ENCODE peak calls at places on chromosomes 13 and 19, in ten cellular contexts. G is heart left ventricle, Y is small intestine, Q is lung, I is tibial artery, T is pancreas, R is brain microvascular endothelial cell, O is upper lobe of left lung, E is psoas muscle, D is left lung. H is an unnamed sample.

GRCh38 chr13:25939961-25940687 is 111.7 kb downstream of the SHISA2 start:
- DNase-seq in Q (no peak), I (no peak), D (no peak), O (no peak), E (no peak), G (no peak), Y (no peak), R (no peak), T (no peak), H (no peak)

GRCh38 chr19:55460670-55461258 is 678 bp downstream of the ISOC2 start:
- DNase-seq in G (peak), Y (peak), I (peak), E (peak), T (peak), O (peak), Q (peak), D (no peak), R (peak), H (no peak)

GRCh38 chr19:47848871-47849473 is 10.1 kb upstream of the TPRX2 start:
- DNase-seq in E (no peak), Q (no peak), Y (no peak), R (peak), O (no peak), T (no peak), I (no peak), G (no peak), D (no peak), H (no peak)

GRCh38 chr13:24222756-24223155 is 62.2 kb downstream of the SPATA13 start:
- DNase-seq in D (peak), G (no peak), Y (no peak), O (peak), E (no peak), I (no peak), Q (no peak), R (no peak), T (peak), H (no peak)

GRCh38 chr13:47117268-47117667 is 220.4 kb upstream of the HTR2A start:
- DNase-seq in D (no peak), T (no peak), Y (no peak), I (no peak), R (peak), O (no peak), Q (no peak), E (no peak), G (no peak), H (no peak)

GRCh38 chr13:30141773-30142501 is 165.4 kb downstream of the KATNAL1 start:
- DNase-seq in G (no peak), D (no peak), Q (no peak), E (no peak), R (no peak), T (no peak), O (no peak), I (no peak), Y (no peak), H (no peak)

GRCh38 chr13:77207943-77208342 is 119.0 kb downstream of the MYCBP2 start:
- DNase-seq in O (no peak), R (peak), G (no peak), Q (no peak), T (no peak), Y (no peak), D (no peak), E (no peak), I (no peak), H (no peak)

GRCh38 chr13:36251012-36251411 is 36.7 kb upstream of the SOHLH2 start:
- DNase-seq in D (no peak), Y (no peak), G (no peak), E (no peak), T (no peak), Q (no peak), R (no peak), O (no peak), I (no peak), H (no peak)

GRCh38 chr13:95627590-95627989 is 16.9 kb downstream of the DZIP1 start:
- DNase-seq in E (no peak), I (no peak), R (no peak), D (no peak), Y (no peak), T (no peak), O (no peak), G (no peak), Q (no peak), H (no peak)

GRCh38 chr13:32676242-32676641 is 90.0 kb downstream of the PDS5B start:
- DNase-seq in D (no peak), R (peak), G (no peak), Q (no peak), T (no peak), Y (no peak), E (no peak), I (no peak), O (no peak), H (no peak)

GRCh38 chr19:12788682-12789097 is 2.6 kb upstream of the JUNB start:
- DNase-seq in O (peak), G (peak), D (peak), I (peak), E (peak), Y (peak), Q (peak), T (peak), R (peak), H (no peak)

GRCh38 chr13:37656247-37656940 is 57.8 kb upstream of the POSTN start:
- DNase-seq in O (no peak), D (no peak), R (peak), G (no peak), E (no peak), Q (no peak), T (no peak), I (no peak), Y (no peak), H (no peak)

GRCh38 chr19:42204684-42205083 is 12.8 kb downstream of the DEDD2 start:
- DNase-seq in E (no peak), Q (no peak), O (no peak), T (no peak), D (no peak), Y (no peak), R (no peak), G (no peak), I (no peak), H (no peak)

GRCh38 chr19:33806434-33806881 is 9.8 kb downstream of the KCTD15 start:
- DNase-seq in G (no peak), T (no peak), Y (peak), Q (no peak), R (no peak), I (no peak), D (no peak), E (no peak), O (no peak), H (no peak)

GRCh38 chr13:86464193-86464592 is 665.0 kb upstream of the SLITRK6 start:
- DNase-seq in E (no peak), O (no peak), D (no peak), R (no peak), T (no peak), I (no peak), Y (no peak), Q (no peak), G (no peak), H (no peak)

GRCh38 chr19:46972301-46972700 is 47.3 kb upstream of the NPAS1 start:
- DNase-seq in I (no peak), T (no peak), R (no peak), O (no peak), D (no peak), E (peak), Y (no peak), G (no peak), Q (no peak), H (no peak)

GRCh38 chr19:39736088-39736487 is 1.7 kb downstream of the CLC start:
- DNase-seq in D (no peak), G (no peak), T (no peak), E (no peak), Q (no peak), Y (no peak), O (no peak), I (no peak), R (no peak), H (no peak)

GRCh38 chr13:85825454-85825853 is 26.2 kb upstream of the SLITRK6 start:
- DNase-seq in Q (no peak), D (no peak), Y (no peak), E (no peak), O (no peak), G (no peak), R (peak), T (no peak), I (no peak), H (no peak)

GRCh38 chr19:19434483-19435045 is 29.1 kb downstream of the GATAD2A start:
- DNase-seq in Y (no peak), E (peak), I (peak), R (no peak), O (no peak), Q (no peak), T (peak), G (peak), D (no peak), H (no peak)

GRCh38 chr19:10889880-10890279 is 18.5 kb downstream of the CARM1 start:
- DNase-seq in Y (no peak), E (no peak), I (no peak), O (no peak), D (no peak), T (no peak), Q (no peak), R (no peak), G (no peak), H (no peak)

GRCh38 chr19:38529610-38530009 is 88.1 kb downstream of the MAP4K1 start:
- DNase-seq in E (no peak), Y (no peak), I (no peak), T (no peak), O (no peak), G (no peak), D (no peak), R (no peak), Q (no peak), H (no peak)

GRCh38 chr13:94710081-94710809 is 2.1 kb downstream of the SOX21 start:
- DNase-seq in I (no peak), E (no peak), G (no peak), Y (no peak), O (no peak), T (no peak), D (no peak), R (no peak), Q (no peak), H (no peak)

GRCh38 chr19:14416743-14417214 is 2.4 kb downstream of the DDX39A start:
- DNase-seq in T (no peak), I (no peak), E (no peak), D (no peak), Q (no peak), O (no peak), Y (peak), R (no peak), G (no peak), H (no peak)
- H3K27ac ChIP-seq in T (no peak), I (no peak), E (no peak), D (no peak), Q (no peak), O (peak), Y (no peak), R (no peak), G (peak), H (no peak)

DNA sequence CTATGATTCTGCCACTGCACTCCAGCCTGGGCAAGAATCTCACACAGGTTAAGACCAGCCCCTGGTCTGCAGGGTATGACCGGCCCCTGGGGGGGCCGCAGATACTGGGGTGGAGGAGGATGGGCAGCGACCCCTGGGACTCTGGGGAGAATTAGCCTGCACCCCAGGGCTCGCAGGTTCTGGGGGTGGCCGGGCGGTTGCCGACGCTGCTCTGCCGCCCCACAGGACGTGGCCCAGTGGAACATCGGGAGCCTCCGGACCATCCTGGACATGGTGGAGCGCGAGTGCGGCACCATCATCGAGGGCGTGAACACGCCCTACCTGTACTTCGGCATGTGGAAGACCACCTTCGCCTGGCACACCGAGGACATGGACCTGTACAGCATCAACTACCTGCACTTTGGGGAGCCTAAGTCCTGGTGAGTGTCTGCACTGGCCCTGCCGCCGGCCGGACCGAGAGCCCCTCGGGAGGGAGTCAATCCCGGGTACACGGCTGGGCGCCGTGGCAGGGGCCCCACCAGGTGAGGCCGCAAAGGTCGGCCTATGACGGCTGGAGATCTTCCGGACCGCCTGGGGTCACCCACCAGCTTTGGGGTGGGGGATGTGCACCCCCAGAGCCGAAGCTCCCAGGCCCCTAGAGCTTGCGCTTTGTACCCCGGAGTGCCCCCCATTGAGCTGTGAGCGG is 78.5 kb downstream of the KDM4B start:
- DNase-seq in O (peak), R (no peak), G (no peak), D (no peak), T (no peak), Q (no peak), I (no peak), Y (no peak), E (no peak), H (no peak)
- H3K27ac ChIP-seq in O (peak), R (no peak), G (no peak), D (no peak), T (peak), Q (no peak), I (peak), Y (no peak), E (peak), H (no peak)

GRCh38 chr19:50899549-50899948 is 11.6 kb downstream of the KLK4 start:
- DNase-seq in O (no peak), D (no peak), T (no peak), G (no peak), Q (no peak), Y (no peak), E (no peak), R (no peak), I (no peak), H (no peak)
- H3K27ac ChIP-seq in O (no peak), D (no peak), T (no peak), G (no peak), Q (no peak), Y (no peak), E (no peak), R (no peak), I (no peak), H (no peak)

DNA sequence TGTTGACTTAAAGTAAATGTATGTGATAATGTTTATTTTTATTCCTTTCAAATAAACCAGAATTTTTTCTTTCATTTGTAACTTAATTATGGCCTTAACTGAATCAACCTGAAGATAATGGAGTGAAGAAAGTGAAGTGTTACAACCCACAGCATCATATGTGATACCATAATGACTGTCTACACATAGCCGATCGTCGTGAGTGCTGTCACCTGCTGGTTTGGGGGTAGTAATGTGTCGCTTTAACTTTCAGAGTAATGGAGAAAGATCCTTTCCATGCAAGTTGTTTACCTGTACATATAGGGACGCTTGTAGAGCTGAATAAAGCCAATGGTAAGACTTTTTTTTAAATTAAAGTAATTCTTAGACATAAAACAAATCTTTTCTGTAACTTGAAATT is 9.9 kb downstream of the CDC16 start:
- DNase-seq in Q (no peak), R (no peak), T (peak), G (no peak), I (no peak), Y (no peak), D (no peak), E (no peak), O (no peak), H (no peak)
- H3K27ac ChIP-seq in Q (no peak), R (no peak), T (no peak), G (no peak), I (no peak), Y (no peak), D (no peak), E (no peak), O (no peak), H (no peak)

GRCh38 chr19:2779121-2779740 is 3.8 kb downstream of the SGTA start:
- DNase-seq in Q (no peak), D (no peak), R (no peak), O (no peak), T (no peak), E (no peak), G (no peak), Y (no peak), I (no peak), H (peak)

GRCh38 chr19:2774953-2775555 is 8.0 kb downstream of the SGTA start:
- DNase-seq in Y (no peak), Q (no peak), E (no peak), I (no peak), R (no peak), T (no peak), G (no peak), O (peak), D (no peak), H (peak)

GRCh38 chr19:2774083-2774679 is 8.9 kb downstream of the SGTA start:
- DNase-seq in O (no peak), R (no peak), E (no peak), I (no peak), T (no peak), Q (no peak), G (no peak), D (no peak), Y (no peak), H (no peak)

GRCh38 chr19:2777952-2778683 is 5.0 kb downstream of the SGTA start:
- DNase-seq in T (no peak), D (no peak), E (no peak), Q (no peak), R (no peak), Y (no peak), G (no peak), O (no peak), I (no peak), H (no peak)

GRCh38 chr19:2775556-2776430 is 7.3 kb downstream of the SGTA start:
- DNase-seq in O (no peak), R (peak), I (no peak), T (no peak), Q (peak), Y (peak), G (peak), D (peak), E (peak), H (peak)
- H3K27ac ChIP-seq in O (peak), R (no peak), I (no peak), T (no peak), Q (peak), Y (peak), G (peak), D (peak), E (peak), H (peak)

H was measured in caudate nucleus.